ENCODE peak calls at places on chromosome 10, in eight cellular contexts. B, S, C, W, L, F, T and N are unnamed samples.

GRCh38 chr10:92407305-92408016 is 116.5 kb downstream of the MARCHF5 start:
- DNase-seq in B (peak; percentile 28), S (no peak), C (no peak), W (no peak), L (no peak), F (no peak), T (no peak), N (no peak)

GRCh38 chr10:102024799-102025198 is 31.2 kb downstream of the ARMH3 start:
- DNase-seq in B (no peak), S (no peak), C (no peak), W (no peak), L (no peak), F (no peak), T (no peak), N (no peak)

GRCh38 chr10:66827353-66827752 is 98.5 kb upstream of the LRRTM3 start:
- DNase-seq in B (no peak), S (peak; percentile 33), C (no peak), W (no peak), L (no peak), F (no peak), T (no peak), N (no peak)

GRCh38 chr10:117168729-117169128 is 28.6 kb upstream of the KCNK18 start:
- DNase-seq in B (peak; percentile 55), S (no peak), C (no peak), W (no peak), L (no peak), F (no peak), T (no peak), N (no peak)

GRCh38 chr10:44696496-44696895 is 214.6 kb upstream of the TMEM72 start:
- DNase-seq in B (no peak), S (no peak), C (no peak), W (no peak), L (no peak), F (peak; percentile 72), T (no peak), N (no peak)

GRCh38 chr10:132408823-132409666 is 12.0 kb downstream of the PWWP2B start:
- DNase-seq in B (no peak), S (no peak), C (no peak), W (no peak), L (no peak), F (no peak), T (no peak), N (no peak)

GRCh38 chr10:50679149-50679548 is 55.4 kb upstream of the SGMS1 start:
- DNase-seq in B (no peak), S (no peak), C (no peak), W (no peak), L (no peak), F (no peak), T (no peak), N (no peak)

GRCh38 chr10:132539894-132540293 is 2.3 kb downstream of the INPP5A start:
- DNase-seq in B (no peak), S (no peak), C (no peak), W (no peak), L (no peak), F (peak; percentile 60), T (no peak), N (no peak)

GRCh38 chr10:127734753-127735152 is 2.2 kb upstream of the FOXI2 start:
- DNase-seq in B (peak; percentile 63), S (no peak), C (no peak), W (no peak), L (no peak), F (no peak), T (no peak), N (no peak)
- H3K4me3 ChIP-seq in B (no peak overlapping the region), S (no peak overlapping the region), C (no peak overlapping the region), W (no peak overlapping the region), L (no peak overlapping the region), F (no peak overlapping the region), T (no peak overlapping the region), N (no peak overlapping the region)

DNA sequence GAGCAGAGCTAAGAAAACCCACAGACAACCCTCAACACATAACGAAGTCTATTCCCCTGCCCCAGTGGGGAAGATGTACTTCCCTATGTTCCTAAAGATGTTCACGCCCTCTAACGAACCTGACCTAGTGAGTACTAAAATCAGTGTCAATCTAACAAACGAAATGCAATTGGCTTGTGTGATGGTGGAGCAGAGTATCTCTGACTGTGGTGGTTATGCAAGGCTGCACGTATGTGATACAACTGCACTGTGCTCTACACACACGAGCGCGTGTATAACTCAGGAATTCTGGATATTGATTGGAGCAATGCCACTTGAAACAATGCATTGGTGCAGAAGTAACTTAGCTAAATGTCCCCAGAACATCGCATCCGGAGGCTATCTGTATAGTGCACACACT is 1.3 kb downstream of the ANKRD16 start:
- DNase-seq in B (no peak), S (no peak), C (peak; percentile 6), W (no peak), L (peak; percentile 16), F (no peak), T (no peak), N (no peak)
- H3K36me3 ChIP-seq in B (peaks cover 15% of the 10 kb centered on the region), S (peaks cover 30% of the 10 kb centered on the region), C (no peaks in the 10 kb centered on the region), W (peaks cover 12% of the 10 kb centered on the region), L (peaks cover 47% of the 10 kb centered on the region), F (peaks cover 5% of the 10 kb centered on the region), T (no peaks in the 10 kb centered on the region), N (peaks cover 37% of the 10 kb centered on the region)

DNA sequence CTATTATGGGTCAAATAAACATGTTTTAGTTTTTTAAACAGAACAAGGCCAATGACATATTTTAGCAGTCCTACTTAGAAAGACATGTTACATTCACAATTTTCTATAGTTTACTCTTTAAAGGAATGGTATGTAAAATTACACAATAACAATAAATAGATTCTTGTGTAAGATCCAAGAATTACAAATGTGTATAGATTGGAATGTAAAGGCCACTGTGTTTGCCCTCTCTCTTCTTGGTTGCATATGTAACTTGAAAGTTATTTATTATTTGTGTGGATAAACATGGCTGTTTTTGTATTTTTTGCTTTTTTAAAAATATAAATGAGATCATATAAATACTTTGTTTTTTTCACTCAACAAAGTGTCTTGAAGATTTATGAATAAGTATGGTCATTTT is 979.3 kb upstream of the CELF2 start:
- DNase-seq in B (no peak), S (no peak), C (no peak), W (no peak), L (no peak), F (no peak), T (no peak), N (no peak)
- H3K9me3 ChIP-seq in B (no peaks in the 10 kb centered on the region), S (peaks cover 8% of the 10 kb centered on the region), C (no peaks in the 10 kb centered on the region), W (no peaks in the 10 kb centered on the region), L (no peaks in the 10 kb centered on the region), F (no peaks in the 10 kb centered on the region), T (no peaks in the 10 kb centered on the region), N (no peaks in the 10 kb centered on the region)

DNA sequence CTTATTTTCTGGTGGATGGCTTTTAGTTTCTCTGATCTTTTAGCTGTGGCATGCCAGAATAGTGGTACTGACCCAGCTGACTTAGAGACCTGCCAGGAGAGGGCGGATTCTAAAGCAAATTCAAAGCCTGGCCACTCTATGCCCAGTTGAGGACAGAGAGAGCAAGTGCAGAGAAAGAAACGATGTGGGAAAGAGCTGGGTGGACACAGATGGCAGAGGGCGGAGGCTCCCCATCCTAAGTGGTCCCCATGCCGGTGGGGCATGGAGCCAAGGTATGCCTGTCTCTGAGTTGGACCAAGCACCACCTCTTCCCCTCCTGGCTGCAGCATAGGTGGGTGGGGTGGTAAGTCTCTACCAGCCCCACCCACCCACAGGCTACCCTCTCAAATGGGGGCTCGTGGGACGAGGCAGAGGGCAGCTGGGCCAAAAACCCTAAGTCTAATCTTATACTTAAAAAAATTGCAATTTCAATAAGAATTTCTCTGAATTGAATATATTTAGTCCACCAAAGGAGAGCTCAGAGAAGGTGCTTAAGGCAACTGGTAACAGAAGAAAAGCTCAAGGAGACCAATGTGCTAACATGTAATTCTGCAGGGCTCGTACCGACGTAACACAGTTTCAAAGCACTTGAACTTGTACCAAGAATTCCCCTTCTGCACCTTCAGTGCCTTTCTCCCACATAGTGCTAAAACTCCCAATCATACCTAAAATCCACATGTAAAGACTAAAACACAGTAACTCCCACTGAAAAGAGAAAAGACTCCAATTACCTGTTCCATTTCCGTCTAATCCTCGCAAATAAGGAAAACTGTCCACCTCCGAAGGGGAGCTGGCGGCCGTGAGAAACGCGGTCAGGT is 85.7 kb upstream of the NMT2 start:
- DNase-seq in B (no peak), S (no peak), C (no peak), W (no peak), L (no peak), F (no peak), T (no peak), N (no peak)
- H3K4me3 ChIP-seq in B (no peak overlapping the region), S (no peak overlapping the region), C (peak overlapping the region; percentile 5), W (no peak overlapping the region), L (no peak overlapping the region), F (no peak overlapping the region), T (no peak overlapping the region), N (no peak overlapping the region)

DNA sequence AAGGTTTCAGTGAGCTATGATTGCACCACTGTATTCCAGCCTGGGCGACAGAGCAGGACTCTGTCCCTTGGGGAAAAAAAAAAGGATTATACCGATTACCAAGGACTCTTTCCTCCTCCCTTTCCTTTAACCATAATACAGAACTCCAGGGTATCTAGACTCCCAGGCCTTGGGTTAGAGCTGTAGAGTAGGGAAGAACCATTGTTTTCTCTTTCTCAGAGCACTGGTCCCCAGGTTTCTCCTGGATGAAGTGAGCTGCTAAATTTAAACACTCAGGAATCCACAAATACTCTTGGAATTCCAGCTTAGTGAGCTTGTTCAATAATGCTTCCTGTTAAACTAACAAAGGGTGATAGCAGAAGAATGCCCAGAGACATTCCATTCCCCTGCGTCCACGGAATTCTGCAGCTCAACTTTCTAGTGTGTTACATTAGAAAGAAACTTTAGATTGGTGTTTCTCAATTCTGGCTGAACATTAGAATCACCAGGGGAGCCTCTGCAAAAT is 14.6 kb upstream of the RPEL1 start:
- DNase-seq in B (peak; percentile 83), S (peak; percentile 49), C (no peak), W (peak; percentile 54), L (no peak), F (no peak), T (no peak), N (peak; percentile 75)
- H3K36me3 ChIP-seq in B (no peaks in the 10 kb centered on the region), S (no peaks in the 10 kb centered on the region), C (no peaks in the 10 kb centered on the region), W (no peaks in the 10 kb centered on the region), L (no peaks in the 10 kb centered on the region), F (no peaks in the 10 kb centered on the region), T (no peaks in the 10 kb centered on the region), N (no peaks in the 10 kb centered on the region)

GRCh38 chr10:129589546-129589945 is 122.5 kb downstream of the MGMT start:
- DNase-seq in B (no peak), S (no peak), C (no peak), W (no peak), L (no peak), F (no peak), T (no peak), N (no peak)
- H3K9me3 ChIP-seq in B (peaks cover 4% of the 10 kb centered on the region), S (no peaks in the 10 kb centered on the region), C (peaks cover 24% of the 10 kb centered on the region), W (no peaks in the 10 kb centered on the region), L (peaks cover 12% of the 10 kb centered on the region), F (peaks cover 13% of the 10 kb centered on the region), T (peaks cover 3% of the 10 kb centered on the region), N (peaks cover 8% of the 10 kb centered on the region)

GRCh38 chr10:113529575-113529974 is 23.3 kb upstream of the HABP2 start:
- DNase-seq in B (no peak), S (no peak), C (no peak), W (no peak), L (no peak), F (no peak), T (no peak), N (no peak)
- H3K4me3 ChIP-seq in B (no peak overlapping the region), S (no peak overlapping the region), C (no peak overlapping the region), W (no peak overlapping the region), L (no peak overlapping the region), F (no peak overlapping the region), T (peak overlapping the region; percentile 27), N (no peak overlapping the region)

GRCh38 chr10:73799899-73800559 is 11.4 kb downstream of the NDST2 start:
- DNase-seq in B (no peak), S (no peak), C (no peak), W (no peak), L (no peak), F (no peak), T (no peak), N (no peak)
- H3K36me3 ChIP-seq in B (no peaks in the 10 kb centered on the region), S (peaks cover 37% of the 10 kb centered on the region), C (peaks cover 100% of the 10 kb centered on the region), W (peaks cover 27% of the 10 kb centered on the region), L (peaks cover 81% of the 10 kb centered on the region), F (peaks cover 54% of the 10 kb centered on the region), T (peaks cover 71% of the 10 kb centered on the region), N (peaks cover 46% of the 10 kb centered on the region)